ENCODE peak calls at places on chromosomes 11 and 22, in eight cellular contexts. B is kidney; I is stomach; D is activated effector memory CD4-positive, alpha-beta T cell treated with Interleukin-2 at 50 U/mL for 16 hours; F is fibroblast of mammary gland; W is lung; G is GF-D8; M is esophagus muscularis mucosa. Y is an unnamed sample.
A peak's percentile ranks its signal among the peaks of the same experiment; 100 is the strongest.

GRCh38 chr11:130188585-130189347 is 29.2 kb downstream of the ST14 start:
- DNase-seq in B (no peak), I (no peak), D (no peak), F (no peak), W (no peak), G (no peak), M (no peak), Y (no peak)

GRCh38 chr11:114132944-114133394 is 73.5 kb downstream of the ZBTB16 start:
- DNase-seq in B (no peak), I (no peak), D (no peak), F (peak; percentile 84), W (no peak), G (no peak), M (no peak), Y (no peak)

GRCh38 chr11:44698228-44698923 is 28.4 kb upstream of the TSPAN18 start:
- DNase-seq in B (no peak), I (no peak), D (no peak), F (no peak), W (no peak), G (no peak), M (no peak), Y (no peak)

GRCh38 chr22:17373839-17374238 is 4.6 kb downstream of the CECR2 start:
- DNase-seq in B (no peak), I (no peak), D (no peak), F (no peak), W (no peak), G (no peak), M (no peak), Y (no peak)

GRCh38 chr22:35842954-35843353 is 125.3 kb downstream of the APOL5 start:
- DNase-seq in B (no peak), I (no peak), D (no peak), F (peak; percentile 49), W (peak; percentile 34), G (no peak), M (no peak), Y (peak; percentile 71)

GRCh38 chr11:66002648-66003225 is 434 bp downstream of the BANF1 start:
- DNase-seq in B (no peak), I (peak; percentile 70), D (no peak), F (peak; percentile 51), W (peak; percentile 60), G (no peak), M (no peak), Y (no peak)

GRCh38 chr11:103031834-103032233 is 60.1 kb downstream of the DCUN1D5 start:
- DNase-seq in B (no peak), I (no peak), D (no peak), F (peak; percentile 36), W (no peak), G (no peak), M (no peak), Y (no peak)

GRCh38 chr11:69207165-69207889 is 51.6 kb downstream of the SMIM38 start:
- DNase-seq in B (no peak), I (no peak), D (no peak), F (no peak), W (peak; percentile 75), G (no peak), M (no peak), Y (no peak)

GRCh38 chr11:15909937-15910598 is 446.3 kb downstream of the SOX6 start:
- DNase-seq in B (no peak), I (no peak), D (no peak), F (no peak), W (no peak), G (no peak), M (no peak), Y (no peak)

GRCh38 chr11:46347637-46348311 is 511 bp downstream of the DGKZ start:
- DNase-seq in B (peak; percentile 90), I (no peak), D (no peak), F (no peak), W (no peak), G (no peak), M (no peak), Y (no peak)

GRCh38 chr11:32115406-32115805 is 24.5 kb downstream of the RCN1 start:
- DNase-seq in B (no peak), I (no peak), D (no peak), F (no peak), W (no peak), G (no peak), M (peak; percentile 55), Y (no peak)

GRCh38 chr11:120257346-120257745 is 17.4 kb downstream of the POU2F3 start:
- DNase-seq in B (no peak), I (no peak), D (no peak), F (no peak), W (no peak), G (no peak), M (no peak), Y (no peak)

GRCh38 chr11:6943131-6943530 is 16.9 kb downstream of the ZNF215 start:
- DNase-seq in B (no peak), I (no peak), D (no peak), F (peak; percentile 72), W (no peak), G (no peak), M (no peak), Y (no peak)

GRCh38 chr11:13105237-13105844 is 96.2 kb downstream of the RASSF10 start:
- DNase-seq in B (no peak), I (peak; percentile 75), D (no peak), F (no peak), W (no peak), G (no peak), M (no peak), Y (no peak)

GRCh38 chr11:65417221-65417701 is 5.3 kb upstream of the NEAT1 start:
- DNase-seq in B (peak; percentile 84), I (peak; percentile 44), D (peak; percentile 28), F (no peak), W (no peak), G (no peak), M (no peak), Y (no peak)

GRCh38 chr11:29448246-29448877 is 568.5 kb downstream of the KCNA4 start:
- DNase-seq in B (no peak), I (no peak), D (no peak), F (peak; percentile 20), W (no peak), G (no peak), M (no peak), Y (no peak)